ENCODE peak calls at places on chromosomes 3 and 15, in seven cellular contexts. F is PC-9; S is CD4-positive, alpha-beta T cell; Y is esophagus muscularis mucosa; X is ovary; G is heart left ventricle; U is cardiac muscle cell. B is an unnamed sample.

GRCh38 chr3:30702038-30702437 is 95.6 kb downstream of the TGFBR2 start:
- DNase-seq in G (no peak), U (no peak), F (no peak), S (no peak), X (no peak), Y (no peak), B (no peak)

GRCh38 chr3:196975349-196975748 is 6.7 kb upstream of the PIGZ start:
- DNase-seq in U (no peak), F (no peak), S (no peak), Y (no peak), X (no peak), G (no peak), B (no peak)

GRCh38 chr3:151210676-151211381 is 7.8 kb upstream of the GPR171 start:
- DNase-seq in G (no peak), S (no peak), F (no peak), U (no peak), X (no peak), Y (no peak), B (no peak)

GRCh38 chr15:32683231-32683630 is 34.6 kb upstream of the GREM1 start:
- DNase-seq in S (no peak), G (no peak), F (no peak), X (no peak), Y (no peak), U (no peak), B (no peak)

GRCh38 chr3:71436337-71436736 is 147.2 kb downstream of the FOXP1 start:
- DNase-seq in G (no peak), S (no peak), U (no peak), F (no peak), Y (no peak), X (no peak), B (no peak)

GRCh38 chr3:129560931-129561594 is 18.1 kb downstream of the H1-8 start:
- DNase-seq in S (no peak), X (peak; percentile 92), G (peak; percentile 89), U (peak; percentile 36), Y (no peak), F (no peak), B (peak; percentile 18)

GRCh38 chr3:131543714-131544113 is 40.9 kb upstream of the MRPL3 start:
- DNase-seq in S (no peak), G (peak; percentile 89), Y (no peak), U (no peak), X (peak; percentile 85), F (peak; percentile 67), B (no peak)

GRCh38 chr3:131602011-131602779 is 99.4 kb upstream of the MRPL3 start:
- DNase-seq in F (no peak), U (peak; percentile 30), S (no peak), X (no peak), Y (no peak), G (no peak), B (no peak)

GRCh38 chr15:29031502-29032228 is 145.9 kb downstream of the APBA2 start:
- DNase-seq in Y (peak; percentile 64), F (no peak), X (no peak), U (no peak), G (no peak), S (no peak), B (no peak)

GRCh38 chr3:64319391-64319790 is 94.1 kb upstream of the PRICKLE2 start:
- DNase-seq in X (no peak), G (no peak), Y (peak; percentile 53), S (no peak), U (no peak), F (no peak), B (no peak)

GRCh38 chr15:41115088-41115651 is 910 bp downstream of the INO80 start:
- DNase-seq in X (no peak), F (no peak), U (peak; percentile 66), G (no peak), S (no peak), Y (no peak), B (no peak)

GRCh38 chr3:152444029-152444641 is 175.4 kb downstream of the MBNL1 start:
- DNase-seq in F (no peak), X (no peak), Y (no peak), U (peak; percentile 63), S (no peak), G (no peak), B (no peak)

GRCh38 chr3:10703875-10704274 is 112.2 kb upstream of the SLC6A11 start:
- DNase-seq in F (no peak), X (no peak), Y (no peak), G (no peak), U (peak; percentile 45), S (no peak), B (no peak)

GRCh38 chr3:46848271-46849097 is 14.8 kb downstream of the MYL3 start:
- DNase-seq in S (no peak), U (no peak), X (peak; percentile 41), G (peak; percentile 79), F (peak; percentile 23), Y (no peak), B (no peak)

GRCh38 chr3:190591080-190591479 is 77.2 kb downstream of the IL1RAP start:
- DNase-seq in U (no peak), Y (no peak), F (no peak), G (no peak), X (no peak), S (no peak), B (no peak)

GRCh38 chr15:89494941-89495637 is 1.3 kb downstream of the RHCG start:
- DNase-seq in S (no peak), Y (no peak), F (no peak), X (no peak), G (no peak), U (no peak), B (peak; percentile 45)

GRCh38 chr3:95595416-95596075 is 1218.8 kb upstream of the EPHA6 start:
- DNase-seq in G (no peak), F (no peak), S (no peak), X (no peak), U (no peak), Y (no peak), B (no peak)

GRCh38 chr3:58216496-58217197 is 5.9 kb upstream of the DNASE1L3 start:
- DNase-seq in F (no peak), X (no peak), S (no peak), Y (no peak), U (no peak), G (no peak), B (no peak)

GRCh38 chr3:58217209-58217811 is 6.5 kb upstream of the DNASE1L3 start:
- DNase-seq in Y (no peak), U (peak; percentile 64), X (peak; percentile 61), F (peak; percentile 75), G (peak; percentile 86), S (peak; percentile 37), B (peak; percentile 79)

GRCh38 chr3:58210761-58211477 is at the start of gene DNASE1L3:
- DNase-seq in G (no peak), X (no peak), S (no peak), U (no peak), F (no peak), Y (no peak), B (no peak)

GRCh38 chr3:58215317-58216025 is 4.7 kb upstream of the DNASE1L3 start:
- DNase-seq in S (no peak), U (no peak), G (no peak), Y (no peak), X (no peak), F (no peak), B (no peak)

GRCh38 chr3:58214484-58215316 is 3.9 kb upstream of the DNASE1L3 start:
- DNase-seq in X (no peak), Y (no peak), F (peak; percentile 61), G (no peak), U (no peak), S (no peak), B (no peak)
- TF ChIP-seq CTCF in X (no peak), Y (no peak), F (no peak), G (no peak), U (no peak), S (no peak), B (no peak)

GRCh38 chr15:43794269-43795037 is 2.3 kb downstream of the SERF2 start:
- DNase-seq in X (no peak), S (no peak), F (no peak), U (peak; percentile 46), G (no peak), Y (no peak), B (no peak)

GRCh38 chr15:43795197-43795596 is 3.1 kb downstream of the SERF2 start:
- DNase-seq in F (no peak), Y (no peak), S (no peak), U (no peak), X (no peak), G (no peak), B (no peak)

GRCh38 chr15:43792761-43793493 is 807 bp downstream of the SERF2 start:
- DNase-seq in F (no peak), G (peak; percentile 67), S (no peak), U (peak; percentile 23), Y (no peak), X (no peak), B (no peak)

GRCh38 chr15:43791993-43792760 is at the start of gene SERF2:
- DNase-seq in X (peak; percentile 100), U (peak; percentile 99), S (peak; percentile 99), G (peak; percentile 100), F (peak; percentile 99), Y (peak; percentile 100), B (peak; percentile 100)

GRCh38 chr15:43793647-43794046 is 1.5 kb downstream of the SERF2 start:
- DNase-seq in G (no peak), Y (no peak), F (no peak), S (no peak), X (no peak), U (no peak), B (no peak)
- H3K27ac ChIP-seq in G (peak overlapping the region; percentile 95), Y (peak overlapping the region; percentile 98), F (no peak overlapping the region), S (peak overlapping the region; percentile 98), X (no peak overlapping the region), U (peak overlapping the region; percentile 58), B (no peak overlapping the region)

GRCh38 chr15:44130778-44131177 is 64.3 kb downstream of the FRMD5 start:
- DNase-seq in G (no peak), X (no peak), S (no peak), Y (no peak), U (no peak), F (no peak), B (no peak)
- TF ChIP-seq CTCF in G (no peak), X (no peak), S (no peak), Y (no peak), U (no peak), F (peak; percentile 12), B (peak; percentile 40)

GRCh38 chr3:179447251-179447650 is 4.0 kb downstream of the GNB4 start:
- DNase-seq in U (no peak), S (no peak), Y (no peak), X (no peak), F (no peak), G (no peak), B (no peak)

GRCh38 chr3:179450321-179450720 is 949 bp downstream of the GNB4 start:
- DNase-seq in U (no peak), S (no peak), G (no peak), X (no peak), F (no peak), Y (no peak), B (no peak)

GRCh38 chr3:179450901-179451334 is 352 bp downstream of the GNB4 start:
- DNase-seq in U (peak; percentile 48), F (no peak), S (no peak), G (no peak), Y (no peak), X (peak; percentile 44), B (peak; percentile 9)

GRCh38 chr3:179451335-179452165 is at the start of gene GNB4:
- DNase-seq in G (peak; percentile 88), U (peak; percentile 91), S (peak; percentile 7), X (peak; percentile 73), Y (peak; percentile 93), F (peak; percentile 87), B (peak; percentile 73)

DNA sequence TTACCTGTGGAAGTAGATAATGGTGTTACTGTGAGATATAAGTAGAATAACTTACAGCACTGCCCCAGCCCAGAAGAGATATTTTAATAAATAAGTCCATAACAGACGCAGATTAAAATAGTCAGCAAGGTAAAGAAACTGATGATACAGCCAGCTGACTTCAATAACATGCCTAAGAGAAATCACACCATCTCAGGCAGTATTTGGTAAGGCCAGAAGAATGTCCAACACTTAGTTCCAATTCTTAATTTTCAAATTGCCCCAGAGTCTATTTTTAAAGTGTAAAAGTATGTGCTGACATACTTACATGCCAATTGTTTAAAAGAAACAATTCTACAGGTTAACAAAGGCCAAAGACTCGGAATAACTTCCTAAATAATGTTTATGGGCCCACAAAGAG is 1.6 kb downstream of the GNB4 start:
- DNase-seq in S (no peak), Y (no peak), U (no peak), X (no peak), F (no peak), G (no peak), B (no peak)
- H3K27ac ChIP-seq in S (no peak overlapping the region), Y (peak overlapping the region; percentile 94), U (no peak overlapping the region), X (no peak overlapping the region), F (no peak overlapping the region), G (no peak overlapping the region), B (peak overlapping the region; percentile 25)

B was measured in dorsolateral prefrontal cortex.